ENCODE peak calls at places on chromosome 16, in six cellular contexts. Y, C, P, R, H and X are unnamed samples.

GRCh38 chr16:61432421-61432820 is 603.8 kb downstream of the CDH8 start:
- DNase-seq in Y (no peak), C (no peak), H (no peak), R (no peak), P (no peak), X (no peak)

GRCh38 chr16:88772871-88773811 is 11.9 kb downstream of the PIEZO1 start:
- DNase-seq in R (no peak), H (peak; percentile 93), Y (no peak), P (peak; percentile 62), C (no peak), X (no peak)

GRCh38 chr16:66511615-66512500 is 38.1 kb downstream of the TK2 start:
- DNase-seq in C (no peak), R (no peak), P (no peak), Y (peak; percentile 25), H (no peak), X (no peak)

GRCh38 chr16:73771196-73771595 is 525.4 kb upstream of the PSMD7 start:
- DNase-seq in H (no peak), P (no peak), Y (no peak), R (no peak), C (no peak), X (no peak)

GRCh38 chr16:16025214-16025968 is 76.0 kb downstream of the ABCC1 start:
- DNase-seq in C (no peak), P (no peak), Y (no peak), R (peak; percentile 36), H (no peak), X (no peak)

GRCh38 chr16:88790312-88791150 is 5.5 kb upstream of the PIEZO1 start:
- DNase-seq in Y (peak; percentile 58), C (no peak), R (peak; percentile 40), P (peak; percentile 34), H (no peak), X (no peak)

GRCh38 chr16:7772722-7773121 is 440.1 kb downstream of the RBFOX1 start:
- DNase-seq in P (no peak), Y (no peak), R (no peak), H (no peak), C (no peak), X (no peak)

GRCh38 chr16:4911831-4912422 is 25.0 kb downstream of the PPL start:
- DNase-seq in R (no peak), Y (no peak), H (no peak), C (no peak), P (no peak), X (no peak)

GRCh38 chr16:86343111-86343642 is 167.2 kb upstream of the FOXF1 start:
- DNase-seq in H (no peak), R (no peak), P (no peak), C (peak; percentile 36), Y (peak; percentile 42), X (no peak)

GRCh38 chr16:26281681-26282080 is 589.9 kb downstream of the HS3ST4 start:
- DNase-seq in C (no peak), Y (no peak), R (no peak), P (no peak), H (no peak), X (no peak)

GRCh38 chr16:79047337-79047736 is 553.2 kb downstream of the MAF start:
- DNase-seq in R (no peak), Y (no peak), P (no peak), C (no peak), H (no peak), X (no peak)

GRCh38 chr16:24540575-24541240 is 1.3 kb downstream of the RBBP6 start:
- DNase-seq in C (no peak), Y (no peak), P (no peak), R (peak; percentile 13), H (no peak), X (no peak)

GRCh38 chr16:20520103-20520502 is 56.1 kb downstream of the ACSM2B start:
- DNase-seq in Y (no peak), P (no peak), C (no peak), H (no peak), R (no peak), X (no peak)

GRCh38 chr16:75122609-75123008 is 6.0 kb upstream of the LDHD start:
- DNase-seq in P (no peak), Y (no peak), R (no peak), C (no peak), H (no peak), X (no peak)

GRCh38 chr16:52497067-52497816 is 49.7 kb downstream of the TOX3 start:
- DNase-seq in H (no peak), Y (no peak), C (no peak), P (no peak), R (no peak), X (no peak)

GRCh38 chr16:17130733-17131132 is 340.0 kb downstream of the XYLT1 start:
- DNase-seq in Y (no peak), P (no peak), H (no peak), R (no peak), C (no peak), X (no peak)

GRCh38 chr16:17133851-17134250 is 336.9 kb downstream of the XYLT1 start:
- DNase-seq in R (no peak), H (no peak), C (no peak), P (no peak), Y (no peak), X (no peak)

GRCh38 chr16:17134586-17134985 is 336.2 kb downstream of the XYLT1 start:
- DNase-seq in C (no peak), P (no peak), Y (no peak), H (no peak), R (no peak), X (no peak)

GRCh38 chr16:17129971-17130370 is 340.8 kb downstream of the XYLT1 start:
- DNase-seq in H (no peak), R (no peak), P (no peak), Y (no peak), C (no peak), X (no peak)

DNA sequence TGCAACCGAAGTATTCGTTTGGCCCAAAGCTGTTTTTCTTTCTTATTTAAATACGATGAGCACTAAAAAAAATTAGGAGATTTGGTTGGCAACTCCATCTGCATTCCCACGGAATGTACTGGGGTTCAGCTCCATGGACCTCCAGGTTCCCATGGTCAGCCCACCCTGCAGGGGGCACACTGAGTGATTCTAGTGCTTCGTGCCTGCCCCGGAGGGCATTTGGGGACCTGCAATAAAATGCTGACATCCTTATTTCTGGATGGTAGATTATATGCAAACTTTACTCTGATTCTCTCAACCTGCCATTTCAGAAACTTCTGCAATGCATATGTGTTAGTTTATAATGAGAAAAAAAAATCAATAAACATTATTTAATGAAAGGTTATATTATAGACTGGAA is 339.4 kb downstream of the XYLT1 start:
- DNase-seq in P (no peak), C (no peak), H (no peak), Y (no peak), R (no peak), X (no peak)
- TF ChIP-seq CTCF in P (no peak), C (no peak), H (no peak), Y (no peak), R (no peak), X (no peak)

GRCh38 chr16:81729451-81729850 is 49.6 kb upstream of the PLCG2 start:
- DNase-seq in Y (no peak), C (no peak), R (no peak), H (no peak), P (peak; percentile 26), X (peak; percentile 30)
- TF ChIP-seq CTCF in Y (no peak), C (no peak), R (no peak), H (no peak), P (no peak), X (peak; percentile 15)

GRCh38 chr16:50244504-50245416 is 21.6 kb upstream of the ADCY7 start:
- DNase-seq in Y (no peak), H (no peak), C (no peak), R (no peak), P (peak; percentile 35), X (no peak)

GRCh38 chr16:50246299-50247122 is 19.8 kb upstream of the ADCY7 start:
- DNase-seq in H (peak; percentile 83), P (peak; percentile 62), Y (no peak), C (no peak), R (no peak), X (peak; percentile 46)

GRCh38 chr16:50244140-50244503 is 22.2 kb upstream of the ADCY7 start:
- DNase-seq in C (no peak), H (no peak), P (no peak), Y (no peak), R (no peak), X (no peak)

GRCh38 chr16:50247123-50247905 is 19.0 kb upstream of the ADCY7 start:
- DNase-seq in C (no peak), H (no peak), R (no peak), Y (no peak), P (no peak), X (no peak)

GRCh38 chr16:50245417-50246298 is 20.7 kb upstream of the ADCY7 start:
- DNase-seq in Y (peak; percentile 55), C (no peak), H (peak; percentile 82), P (peak; percentile 72), R (no peak), X (no peak)
- TF ChIP-seq CTCF in Y (no peak), C (no peak), H (peak; percentile 19), P (no peak), R (no peak), X (no peak)

GRCh38 chr16:57518520-57518919 is 17.9 kb downstream of the CCDC102A start:
- DNase-seq in C (no peak), Y (no peak), P (no peak), R (no peak), H (no peak), X (no peak)
- TF ChIP-seq CTCF in C (no peak), Y (no peak), P (no peak), R (no peak), H (no peak), X (no peak)

GRCh38 chr16:17258848-17259713 is 211.7 kb downstream of the XYLT1 start:
- DNase-seq in P (no peak), Y (no peak), R (no peak), H (no peak), C (no peak), X (no peak)

GRCh38 chr16:17259751-17260270 is 210.9 kb downstream of the XYLT1 start:
- DNase-seq in H (no peak), C (no peak), Y (no peak), R (no peak), P (no peak), X (no peak)

GRCh38 chr16:17260271-17260849 is 210.4 kb downstream of the XYLT1 start:
- DNase-seq in H (no peak), C (no peak), R (no peak), P (peak; percentile 51), Y (no peak), X (no peak)

GRCh38 chr16:17258077-17258599 is 212.6 kb downstream of the XYLT1 start:
- DNase-seq in H (no peak), P (no peak), C (no peak), R (no peak), Y (no peak), X (no peak)

DNA sequence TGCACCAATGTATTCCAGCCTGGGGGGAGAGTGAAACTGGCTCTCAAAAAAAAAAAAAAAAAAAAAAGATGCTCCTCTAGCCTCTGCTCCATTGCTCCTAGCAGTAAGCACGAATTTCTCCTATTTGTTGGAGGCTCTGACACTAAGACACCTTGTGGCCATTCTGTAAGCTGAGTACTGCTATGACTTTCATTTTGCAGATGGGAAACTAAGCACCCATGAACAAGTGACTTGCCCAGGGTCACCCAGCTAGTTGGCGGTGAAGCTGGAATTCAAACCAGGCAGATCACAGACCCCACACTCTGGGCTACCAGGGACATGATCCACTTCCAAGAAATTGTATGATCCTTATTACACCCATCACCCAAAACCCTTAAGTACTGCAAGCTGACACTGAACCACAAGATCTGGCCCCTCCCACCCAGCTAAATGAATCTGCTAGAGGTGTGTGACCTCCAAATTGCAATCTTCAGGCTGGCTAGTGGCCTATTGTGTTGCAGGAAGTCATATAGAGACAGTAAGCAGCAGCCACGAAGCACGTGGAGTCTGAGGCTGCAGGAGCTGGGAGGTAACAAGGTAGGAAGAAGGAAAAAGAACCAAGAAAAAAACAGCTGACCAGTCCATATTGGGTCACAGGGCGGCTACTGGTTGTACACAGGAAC is 209.4 kb downstream of the XYLT1 start:
- DNase-seq in R (no peak), H (no peak), C (no peak), P (no peak), Y (no peak), X (no peak)
- TF ChIP-seq CTCF in R (no peak), H (no peak), C (no peak), P (no peak), Y (no peak), X (no peak)